ENCODE peak calls at places on chromosomes 12 and 14, in four cellular contexts. One of them, this sample, is unnamed. For H3K27me3, the result is how much of the 10 kb centered on the place peaks cover.

GRCh38 chr14:78104130-78104529 is 66.0 kb upstream of the NRXN3 start:
- DNase-seq in GM12878: no peak
- DNase-seq in right lobe of liver: no peak
- DNase-seq in Peyer's patch: no peak
- DNase-seq in this sample: no peak

GRCh38 chr14:87934185-87934584 is 58.8 kb downstream of the GALC start:
- DNase-seq in GM12878: no peak
- DNase-seq in right lobe of liver: no peak
- DNase-seq in Peyer's patch: no peak
- DNase-seq in this sample: no peak

GRCh38 chr12:122730215-122731014 is at the start of gene HCAR1:
- DNase-seq in GM12878: no peak
- DNase-seq in right lobe of liver: no peak
- DNase-seq in Peyer's patch: no peak
- DNase-seq in this sample: no peak

GRCh38 chr14:85764809-85765208 is 234.9 kb downstream of the FLRT2 start:
- DNase-seq in GM12878: no peak
- DNase-seq in Peyer's patch: no peak
- DNase-seq in right lobe of liver: no peak
- DNase-seq in this sample: no peak

GRCh38 chr12:9925746-9926393 is 6.3 kb downstream of the CLEC2A start:
- DNase-seq in Peyer's patch: no peak
- DNase-seq in right lobe of liver: no peak
- DNase-seq in GM12878: no peak
- DNase-seq in this sample: peak

GRCh38 chr14:105197274-105197673 is 16.2 kb upstream of the NUDT14 start:
- DNase-seq in Peyer's patch: no peak
- DNase-seq in GM12878: no peak
- DNase-seq in right lobe of liver: no peak
- DNase-seq in this sample: no peak

GRCh38 chr12:25500651-25501050 is 52.4 kb downstream of the LMNTD1 start:
- DNase-seq in GM12878: no peak
- DNase-seq in Peyer's patch: no peak
- DNase-seq in right lobe of liver: no peak
- DNase-seq in this sample: no peak

GRCh38 chr12:46787496-46788055 is 38.2 kb downstream of the SLC38A4 start:
- DNase-seq in Peyer's patch: no peak
- DNase-seq in right lobe of liver: no peak
- DNase-seq in GM12878: no peak
- DNase-seq in this sample: no peak

DNA sequence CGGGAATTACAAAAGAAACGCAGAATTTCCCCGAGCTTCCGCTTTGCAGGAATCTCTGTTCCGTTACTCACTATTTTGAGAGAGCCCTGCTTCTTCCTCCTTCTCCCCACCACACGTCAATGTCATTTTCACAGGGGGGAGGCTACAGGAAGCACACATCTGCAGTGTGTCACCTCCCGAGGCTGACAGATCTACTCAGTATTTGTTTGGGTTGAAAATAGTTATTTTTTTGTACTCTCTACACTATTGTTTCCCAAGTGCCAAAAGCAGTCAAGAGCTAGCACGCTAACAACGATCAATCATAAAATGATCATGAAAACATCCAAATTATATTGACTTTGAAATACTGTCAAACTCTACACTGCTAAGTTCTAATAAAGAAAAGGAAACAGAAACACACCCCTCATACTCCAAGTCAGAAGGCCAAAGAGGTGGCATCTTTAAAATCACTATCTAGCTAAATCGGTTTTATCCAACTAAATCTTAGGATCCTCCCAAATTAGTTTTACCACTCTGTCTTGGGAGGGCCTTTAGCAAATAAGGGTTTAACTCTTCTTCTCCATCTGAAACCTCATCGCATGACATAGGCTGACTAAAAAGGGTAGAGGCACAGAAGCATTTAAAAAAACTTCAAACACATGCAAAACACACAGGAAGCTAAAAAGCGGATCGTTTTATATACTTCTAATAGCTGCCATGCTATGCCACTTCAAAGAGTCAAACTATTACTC is 51.8 kb downstream of the FOXN3 start:
- DNase-seq in right lobe of liver: no peak
- DNase-seq in GM12878: peak
- DNase-seq in Peyer's patch: peak
- DNase-seq in this sample: no peak
- H3K27ac ChIP-seq in right lobe of liver: peak
- H3K27ac ChIP-seq in GM12878: peak
- H3K27ac ChIP-seq in Peyer's patch: peak
- H3K27ac ChIP-seq in this sample: no peak

GRCh38 chr12:120369476-120370342 is 745 bp upstream of the MSI1 start:
- DNase-seq in right lobe of liver: no peak
- DNase-seq in Peyer's patch: no peak
- DNase-seq in GM12878: no peak
- DNase-seq in this sample: no peak
- H3K27me3 ChIP-seq in right lobe of liver: under half
- H3K27me3 ChIP-seq in Peyer's patch: under half
- H3K27me3 ChIP-seq in GM12878: under half
- H3K27me3 ChIP-seq in this sample: half or more

DNA sequence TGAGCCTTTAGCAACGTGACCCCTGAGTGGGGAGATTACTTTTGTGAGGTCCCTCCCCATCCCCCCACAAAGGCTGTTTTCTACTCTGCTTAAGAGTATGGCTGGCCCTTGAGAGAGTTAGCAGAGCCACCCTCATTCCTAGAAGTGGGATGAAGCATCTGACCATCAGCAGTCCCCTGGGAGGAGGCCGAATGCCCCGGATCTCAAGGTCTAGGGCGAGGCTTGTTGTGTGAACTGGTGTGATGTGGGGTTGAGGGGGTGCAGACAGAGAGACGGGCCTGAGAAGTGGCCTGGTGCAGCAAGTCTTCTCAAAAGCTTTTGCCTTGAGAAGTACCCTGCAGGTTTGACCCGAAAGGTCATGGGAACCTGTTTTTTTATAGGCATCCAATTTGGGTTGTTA is 153.0 kb upstream of the FKBP4 start:
- DNase-seq in Peyer's patch: no peak
- DNase-seq in GM12878: no peak
- DNase-seq in right lobe of liver: no peak
- DNase-seq in this sample: no peak
- H3K4me3 ChIP-seq in Peyer's patch: no peak
- H3K4me3 ChIP-seq in GM12878: no peak
- H3K4me3 ChIP-seq in right lobe of liver: no peak
- H3K4me3 ChIP-seq in this sample: no peak

GRCh38 chr14:100333867-100334266 is 10.7 kb downstream of the SLC25A47 start:
- DNase-seq in GM12878: no peak
- DNase-seq in right lobe of liver: peak
- DNase-seq in Peyer's patch: no peak
- DNase-seq in this sample: no peak
- H3K27ac ChIP-seq in GM12878: no peak
- H3K27ac ChIP-seq in right lobe of liver: peak
- H3K27ac ChIP-seq in Peyer's patch: no peak
- H3K27ac ChIP-seq in this sample: no peak

DNA sequence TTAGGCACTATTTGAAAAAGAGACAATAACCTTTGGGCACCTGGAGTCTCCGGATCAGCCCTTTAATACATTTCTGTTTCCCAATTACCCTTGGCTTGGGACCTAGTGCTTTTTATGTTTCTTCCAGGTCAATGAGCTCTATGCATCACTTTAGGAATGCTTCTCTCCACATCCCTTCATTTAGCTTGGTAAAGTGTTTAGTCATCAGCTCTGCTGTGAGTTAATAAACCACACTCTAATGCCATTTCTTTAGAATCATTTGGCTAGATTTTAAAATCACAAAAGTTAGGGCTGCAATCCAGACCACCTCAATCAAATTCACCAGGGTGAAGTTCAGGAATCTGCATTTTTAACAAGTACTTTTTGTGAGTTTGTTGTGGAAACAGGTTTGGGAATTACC is 41.7 kb downstream of the RASSF9 start:
- DNase-seq in GM12878: no peak
- DNase-seq in Peyer's patch: no peak
- DNase-seq in right lobe of liver: no peak
- DNase-seq in this sample: no peak
- H3K27me3 ChIP-seq in GM12878: under half
- H3K27me3 ChIP-seq in Peyer's patch: under half
- H3K27me3 ChIP-seq in right lobe of liver: under half
- H3K27me3 ChIP-seq in this sample: under half

GRCh38 chr12:75208851-75209781 is 523 bp downstream of the KCNC2 start:
- DNase-seq in Peyer's patch: no peak
- DNase-seq in GM12878: no peak
- DNase-seq in right lobe of liver: no peak
- DNase-seq in this sample: peak
- H3K4me3 ChIP-seq in Peyer's patch: no peak
- H3K4me3 ChIP-seq in GM12878: no peak
- H3K4me3 ChIP-seq in right lobe of liver: no peak
- H3K4me3 ChIP-seq in this sample: no peak

GRCh38 chr12:27709932-27710591 is 570 bp upstream of the MRPS35 start:
- DNase-seq in GM12878: peak
- DNase-seq in right lobe of liver: peak
- DNase-seq in Peyer's patch: peak
- DNase-seq in this sample: no peak
- H3K27ac ChIP-seq in GM12878: peak
- H3K27ac ChIP-seq in right lobe of liver: peak
- H3K27ac ChIP-seq in Peyer's patch: peak
- H3K27ac ChIP-seq in this sample: peak

GRCh38 chr14:95045255-95045701 is 112.1 kb downstream of the DICER1 start:
- DNase-seq in GM12878: no peak
- DNase-seq in right lobe of liver: no peak
- DNase-seq in Peyer's patch: no peak
- DNase-seq in this sample: no peak
- H3K27me3 ChIP-seq in GM12878: under half
- H3K27me3 ChIP-seq in right lobe of liver: under half
- H3K27me3 ChIP-seq in Peyer's patch: under half
- H3K27me3 ChIP-seq in this sample: under half